ENCODE peak calls at places on chromosomes 3 and 15, in five cellular contexts. L is retinal pigment epithelial cell, X is HFFc6, B is kidney epithelial cell, E is D721Med. T is an unnamed sample.

GRCh38 chr3:169863458-169863899 is 6.3 kb downstream of the LRRC31 start:
- DNase-seq in E (no peak), X (peak), L (peak), B (no peak), T (peak)

GRCh38 chr15:77907824-77908751 is 169.4 kb downstream of the TBC1D2B start:
- DNase-seq in X (peak), E (no peak), B (peak), L (peak), T (no peak)

GRCh38 chr15:33064878-33065277 is 129.6 kb downstream of the FMN1 start:
- DNase-seq in E (no peak), X (peak), B (no peak), L (peak), T (peak)

GRCh38 chr15:90497912-90498311 is 31.8 kb upstream of the CRTC3 start:
- DNase-seq in B (no peak), L (no peak), E (no peak), X (no peak), T (no peak)

GRCh38 chr3:17411157-17411877 is 331.1 kb downstream of the TBC1D5 start:
- DNase-seq in E (no peak), B (no peak), L (no peak), X (no peak), T (no peak)

GRCh38 chr3:177427540-177427939 is 230.3 kb upstream of the TBL1XR1 start:
- DNase-seq in E (no peak), B (no peak), L (no peak), X (peak), T (peak)

GRCh38 chr15:77276943-77277342 is 143.0 kb downstream of the PEAK1 start:
- DNase-seq in B (no peak), X (no peak), L (no peak), E (no peak), T (no peak)

GRCh38 chr3:73945553-73945952 is 320.8 kb upstream of the PDZRN3 start:
- DNase-seq in L (no peak), E (no peak), B (no peak), X (no peak), T (no peak)

GRCh38 chr3:141181819-141182218 is 49.8 kb upstream of the PXYLP1 start:
- DNase-seq in X (no peak), E (no peak), B (no peak), L (no peak), T (no peak)

GRCh38 chr3:178406206-178406605 is 130.0 kb upstream of the KCNMB2 start:
- DNase-seq in E (no peak), B (no peak), L (no peak), X (no peak), T (peak)

GRCh38 chr3:851098-851790 is 241.6 kb upstream of the CNTN6 start:
- DNase-seq in E (no peak), X (no peak), B (peak), L (no peak), T (no peak)

GRCh38 chr3:853489-853888 is 239.3 kb upstream of the CNTN6 start:
- DNase-seq in L (no peak), X (no peak), B (no peak), E (no peak), T (no peak)

GRCh38 chr3:852033-852432 is 240.8 kb upstream of the CNTN6 start:
- DNase-seq in L (no peak), E (no peak), B (no peak), X (no peak), T (no peak)
- TF ChIP-seq CTCF in L (peak), E (peak), B (peak), X (no peak), T (no peak)

GRCh38 chr3:194287977-194288706 is 63.0 kb downstream of the CPN2 start:
- DNase-seq in B (no peak), L (no peak), E (no peak), X (no peak), T (no peak)

GRCh38 chr3:194285859-194286197 is 65.3 kb downstream of the CPN2 start:
- DNase-seq in B (no peak), E (no peak), X (no peak), L (no peak), T (no peak)

GRCh38 chr3:194285024-194285858 is 65.9 kb downstream of the CPN2 start:
- DNase-seq in B (no peak), E (no peak), L (no peak), X (no peak), T (peak)

GRCh38 chr3:194286747-194287146 is 64.4 kb downstream of the CPN2 start:
- DNase-seq in X (no peak), L (no peak), B (no peak), E (no peak), T (no peak)

GRCh38 chr3:194287392-194287791 is 63.7 kb downstream of the CPN2 start:
- DNase-seq in X (no peak), L (no peak), B (no peak), E (no peak), T (no peak)
- TF ChIP-seq CTCF in X (no peak), L (peak), B (no peak), E (no peak), T (no peak)

DNA sequence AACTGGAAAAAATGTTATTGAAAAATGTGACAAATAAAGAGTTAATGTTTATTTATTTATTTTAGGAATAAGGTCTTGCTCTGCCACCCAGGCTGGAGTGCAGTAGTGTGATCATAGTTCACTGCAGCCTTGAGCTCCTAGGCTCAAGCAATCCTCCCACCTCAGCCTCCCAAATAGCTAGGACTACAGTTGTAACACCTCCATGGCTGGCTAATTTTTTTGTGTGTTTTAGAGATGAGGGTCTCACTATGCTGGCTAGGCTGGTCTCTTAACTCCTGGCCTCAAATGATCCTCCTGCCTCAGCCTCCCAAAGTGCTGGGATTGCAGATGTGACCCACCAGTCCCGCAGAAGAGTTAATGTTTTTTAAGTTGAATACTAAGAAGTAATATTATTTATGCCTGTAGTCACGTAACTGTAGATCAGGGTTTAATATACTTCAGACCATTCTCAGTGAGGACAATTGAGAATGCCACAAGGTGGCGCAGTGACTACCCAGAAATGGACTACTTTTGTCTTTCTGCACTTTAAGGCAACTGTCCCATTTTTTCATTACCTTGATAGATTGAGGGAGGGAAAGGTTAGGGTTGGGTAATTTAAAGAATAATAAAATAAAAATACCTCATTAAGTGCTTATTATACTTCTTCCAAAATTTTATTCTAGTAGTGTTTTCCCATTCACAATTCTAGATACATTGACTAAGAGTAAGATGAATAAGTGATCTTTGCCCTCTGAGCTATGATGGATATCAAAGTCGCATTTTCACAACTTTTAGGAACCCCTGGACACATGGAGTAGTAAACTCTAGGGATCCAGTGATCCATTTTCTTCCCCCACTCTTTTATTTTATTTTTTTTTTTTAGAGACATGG is 6.0 kb downstream of the MUC13 start:
- DNase-seq in L (peak), X (peak), B (peak), E (no peak), T (peak)
- TF ChIP-seq CTCF in L (peak), X (peak), B (peak), E (peak), T (peak)

GRCh38 chr3:131047582-131047981 is 20.9 kb downstream of the NEK11 start:
- DNase-seq in E (no peak), X (no peak), B (no peak), L (no peak), T (no peak)
- TF ChIP-seq CTCF in E (no peak), X (no peak), B (no peak), L (no peak), T (no peak)

GRCh38 chr3:187717572-187717971 is 15.2 kb upstream of the RTP2 start:
- DNase-seq in B (no peak), X (no peak), E (no peak), L (no peak), T (no peak)

GRCh38 chr3:187713504-187713903 is 11.1 kb upstream of the RTP2 start:
- DNase-seq in X (peak), E (no peak), L (no peak), B (no peak), T (no peak)

GRCh38 chr3:187718802-187719201 is 16.4 kb upstream of the RTP2 start:
- DNase-seq in E (no peak), X (no peak), B (no peak), L (no peak), T (no peak)

GRCh38 chr3:187719628-187720336 is 17.4 kb upstream of the RTP2 start:
- DNase-seq in B (no peak), X (no peak), L (no peak), E (no peak), T (no peak)

GRCh38 chr3:187714404-187714979 is 12.1 kb upstream of the RTP2 start:
- DNase-seq in X (peak), B (peak), L (no peak), E (no peak), T (peak)
- TF ChIP-seq CTCF in X (peak), B (peak), L (peak), E (peak), T (peak)

DNA sequence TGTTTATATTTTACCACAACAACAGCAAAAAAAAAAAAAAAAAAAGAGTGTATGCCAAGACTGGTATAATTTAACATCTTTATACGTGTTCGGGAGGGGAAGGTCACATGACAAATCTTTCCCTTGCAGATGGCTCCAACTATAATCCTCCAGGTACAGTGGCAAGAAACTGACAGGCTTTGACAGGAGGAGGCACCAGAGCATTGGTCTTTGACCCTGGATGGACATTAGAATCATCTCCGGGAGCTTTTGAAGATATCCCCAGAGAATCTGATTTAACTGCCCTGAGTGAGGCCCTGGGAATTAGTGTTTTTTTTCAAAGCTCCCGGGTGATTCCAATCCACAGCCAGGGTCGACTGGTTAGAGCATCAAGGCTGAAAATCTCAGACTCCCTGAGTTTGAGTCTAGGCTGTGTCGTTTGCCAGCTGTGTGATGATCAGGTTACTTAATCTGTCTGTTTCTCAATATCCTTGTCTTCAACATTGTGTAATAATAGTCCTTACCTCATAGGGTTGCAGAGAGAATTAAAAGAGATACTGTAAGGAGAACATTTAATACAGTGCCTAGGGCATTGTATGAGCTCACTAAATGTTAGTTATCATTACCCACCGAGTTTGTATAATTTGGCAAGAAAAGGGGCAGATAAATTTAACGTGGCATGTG is 8.9 kb upstream of the SEMA5B start:
- DNase-seq in X (no peak), E (no peak), L (no peak), B (no peak), T (no peak)
- TF ChIP-seq CTCF in X (no peak), E (peak), L (no peak), B (no peak), T (no peak)

GRCh38 chr3:11995061-11995460 is 9.1 kb upstream of the SYN2 start:
- DNase-seq in L (no peak), B (no peak), E (no peak), X (no peak), T (no peak)
- TF ChIP-seq CTCF in L (no peak), B (no peak), E (no peak), X (no peak), T (no peak)

DNA sequence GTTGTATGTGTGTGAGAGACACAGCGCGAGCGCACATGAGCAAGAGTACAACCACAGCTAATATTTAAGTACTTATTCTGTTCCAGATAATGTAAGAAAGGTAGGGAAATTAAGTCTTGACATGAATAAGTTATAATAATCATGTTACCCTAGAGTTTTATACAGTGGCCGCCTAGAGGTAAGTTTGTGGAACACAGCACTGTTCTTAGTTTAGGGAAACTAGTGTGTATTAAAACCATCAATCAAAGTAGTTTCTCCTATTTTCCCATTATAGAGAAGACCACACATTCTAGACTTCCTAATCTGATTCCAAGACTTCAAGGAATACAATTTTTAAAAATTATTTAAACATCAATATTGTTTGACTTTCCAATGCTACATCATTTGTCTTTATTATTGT is 9.5 kb downstream of the ALDH1A2 start:
- DNase-seq in X (no peak), E (no peak), L (no peak), B (no peak), T (no peak)
- TF ChIP-seq CTCF in X (peak), E (no peak), L (peak), B (peak), T (peak)

T was measured in astrocyte of the cerebellum.